ENCODE peak calls at places on chromosomes 2 and 18, in seven cellular contexts. T, H, J, S, C, K and E are unnamed samples.

GRCh38 chr2:25227576-25227975 is 59.2 kb upstream of the POMC start:
- DNase-seq in J (no peak), K (no peak), H (peak; percentile 36), T (no peak), S (no peak), C (no peak), E (no peak)

GRCh38 chr2:42835577-42836371 is 43.4 kb upstream of the HAAO start:
- DNase-seq in T (no peak), J (no peak), C (peak; percentile 61), H (no peak), S (no peak), K (no peak), E (no peak)

GRCh38 chr2:23452853-23453420 is 68.0 kb downstream of the KLHL29 start:
- DNase-seq in K (no peak), H (no peak), C (no peak), J (peak; percentile 33), T (no peak), S (no peak), E (no peak)

GRCh38 chr2:238169708-238170251 is 11.0 kb downstream of the ERFE start:
- DNase-seq in T (no peak), H (no peak), J (no peak), S (peak; percentile 20), C (no peak), K (no peak), E (peak; percentile 66)

GRCh38 chr2:73091164-73091563 is 19.7 kb upstream of the SFXN5 start:
- DNase-seq in S (no peak), K (no peak), C (peak; percentile 84), T (no peak), J (no peak), H (no peak), E (no peak)

GRCh38 chr2:17101596-17101995 is 416.6 kb downstream of the RAD51AP2 start:
- DNase-seq in K (no peak), C (no peak), J (no peak), H (no peak), S (no peak), T (no peak), E (no peak)

GRCh38 chr2:114642371-114642770 is 199.9 kb downstream of the DPP10 start:
- DNase-seq in S (no peak), T (no peak), J (no peak), K (no peak), C (no peak), H (no peak), E (no peak)

GRCh38 chr2:146477383-146477782 is 1367.4 kb upstream of the ACVR2A start:
- DNase-seq in H (no peak), S (no peak), T (no peak), J (no peak), K (no peak), C (no peak), E (no peak)

GRCh38 chr2:28750316-28751101 is 1.1 kb upstream of the PPP1CB start:
- DNase-seq in K (no peak), C (no peak), S (peak; percentile 28), T (no peak), J (no peak), H (peak; percentile 32), E (no peak)

GRCh38 chr18:13849791-13850190 is 25.8 kb downstream of the MC5R start:
- DNase-seq in C (no peak), H (no peak), K (no peak), S (no peak), T (no peak), J (no peak), E (no peak)

GRCh38 chr2:151827564-151828142 is 568 bp downstream of the ARL5A start:
- DNase-seq in H (peak; percentile 43), K (no peak), J (no peak), S (peak; percentile 36), T (no peak), C (peak; percentile 23), E (no peak)

GRCh38 chr2:230991598-230991997 is 4.3 kb upstream of the SPATA3 start:
- DNase-seq in S (no peak), H (no peak), K (no peak), J (no peak), C (no peak), T (no peak), E (no peak)

GRCh38 chr2:237429761-237430160 is 15.8 kb upstream of the COL6A3 start:
- DNase-seq in J (no peak), T (no peak), H (no peak), K (no peak), C (no peak), S (no peak), E (no peak)

GRCh38 chr2:145914716-145915115 is 1394.8 kb upstream of the ZEB2 start:
- DNase-seq in C (no peak), H (no peak), J (no peak), K (no peak), T (no peak), S (no peak), E (no peak)

GRCh38 chr2:220071716-220072115 is 444.3 kb downstream of the SLC4A3 start:
- DNase-seq in J (no peak), K (no peak), S (no peak), H (no peak), T (no peak), C (no peak), E (no peak)

GRCh38 chr2:26346454-26347053 is at the start of gene ADGRF3:
- DNase-seq in T (no peak), J (peak; percentile 19), K (no peak), H (peak; percentile 32), S (peak; percentile 70), C (peak; percentile 63), E (no peak)

GRCh38 chr18:68098655-68099054 is 582.1 kb upstream of the DSEL start:
- DNase-seq in T (no peak), C (no peak), K (no peak), H (no peak), J (no peak), S (no peak), E (no peak)

GRCh38 chr2:7886665-7887064 is 795.2 kb upstream of the ID2 start:
- DNase-seq in J (no peak), S (no peak), T (no peak), H (no peak), K (no peak), C (peak; percentile 42), E (no peak)

GRCh38 chr2:120109186-120110061 is 96.5 kb downstream of the EPB41L5 start:
- DNase-seq in H (peak; percentile 18), S (peak; percentile 41), T (peak; percentile 12), J (peak; percentile 19), C (peak; percentile 55), K (no peak), E (no peak)

GRCh38 chr2:238596571-238597551 is 170.1 kb downstream of the ASB1 start:
- DNase-seq in C (peak; percentile 70), K (no peak), J (no peak), H (no peak), S (no peak), T (peak; percentile 89), E (peak; percentile 68)

GRCh38 chr2:220458051-220458450 is 830.6 kb downstream of the SLC4A3 start:
- DNase-seq in J (no peak), C (no peak), K (no peak), H (no peak), S (no peak), T (no peak), E (no peak)

GRCh38 chr2:854460-854859 is 96.2 kb upstream of the SNTG2 start:
- DNase-seq in C (peak; percentile 34), K (no peak), T (peak; percentile 36), J (no peak), H (peak; percentile 56), S (no peak), E (peak; percentile 7)

GRCh38 chr2:1656326-1656960 is 87.9 kb downstream of the PXDN start:
- DNase-seq in J (no peak), C (no peak), T (no peak), K (no peak), S (no peak), H (no peak), E (no peak)

GRCh38 chr2:199457147-199458016 is at the start of gene SATB2:
- DNase-seq in H (peak; percentile 62), S (peak; percentile 47), K (no peak), C (no peak), T (peak; percentile 65), J (no peak), E (no peak)

GRCh38 chr2:212995920-212996319 is 155.5 kb downstream of the IKZF2 start:
- DNase-seq in C (no peak), T (no peak), K (no peak), S (no peak), J (no peak), H (no peak), E (no peak)

DNA sequence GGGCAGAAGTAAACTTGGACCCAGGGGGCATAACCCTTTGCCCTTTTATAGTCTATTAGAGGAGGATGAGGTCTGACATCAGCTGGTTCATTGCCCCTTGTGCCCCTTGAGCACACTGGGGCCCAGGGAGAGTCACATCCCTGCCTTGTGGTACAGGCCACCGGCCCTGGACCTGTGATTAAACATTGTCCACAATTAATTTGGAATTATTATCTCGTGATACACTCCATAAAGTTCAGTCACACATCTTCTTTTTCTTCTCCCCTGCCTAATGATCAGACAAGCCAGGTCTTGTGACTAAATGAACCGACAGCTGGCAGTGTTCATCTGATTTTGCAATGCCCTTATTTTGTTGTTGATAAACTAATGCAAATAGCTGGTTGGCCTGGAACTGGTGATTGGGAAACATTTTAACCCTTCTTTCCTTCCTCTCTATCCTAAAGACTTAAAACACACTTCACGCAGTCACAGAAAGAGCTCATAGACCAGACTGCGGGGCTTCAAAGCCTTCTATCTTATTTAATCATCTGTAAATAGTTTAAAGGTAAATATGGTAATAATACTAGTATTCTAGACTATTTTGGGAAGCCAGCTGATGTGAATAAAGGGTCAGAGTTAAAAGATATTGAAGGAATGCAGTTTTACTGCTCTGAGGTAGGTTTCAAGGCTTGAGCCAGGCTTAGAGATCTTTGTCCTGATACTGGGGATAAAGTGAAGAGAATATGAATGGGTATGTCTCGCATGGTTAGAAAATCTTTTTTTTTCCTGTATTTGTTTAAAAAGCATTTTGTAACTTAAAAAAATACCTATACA is 13.4 kb downstream of the IL1R1 start:
- DNase-seq in S (no peak), J (no peak), T (no peak), C (peak; percentile 100), H (no peak), K (no peak), E (no peak)
- H3K27ac ChIP-seq in S (no peak overlapping the region), J (no peak overlapping the region), T (no peak overlapping the region), C (peak overlapping the region; percentile 80), H (no peak overlapping the region), K (no peak overlapping the region), E (no peak overlapping the region)

GRCh38 chr2:47072728-47073191 is 82.3 kb downstream of the STPG4 start:
- DNase-seq in K (no peak), T (no peak), C (no peak), H (no peak), S (peak; percentile 65), J (no peak), E (no peak)
- TF ChIP-seq POLR2AphosphoS5 in K (no peak), T (no peak), C (no peak), H (no peak), S (no peak), J (no peak), E (no peak)

DNA sequence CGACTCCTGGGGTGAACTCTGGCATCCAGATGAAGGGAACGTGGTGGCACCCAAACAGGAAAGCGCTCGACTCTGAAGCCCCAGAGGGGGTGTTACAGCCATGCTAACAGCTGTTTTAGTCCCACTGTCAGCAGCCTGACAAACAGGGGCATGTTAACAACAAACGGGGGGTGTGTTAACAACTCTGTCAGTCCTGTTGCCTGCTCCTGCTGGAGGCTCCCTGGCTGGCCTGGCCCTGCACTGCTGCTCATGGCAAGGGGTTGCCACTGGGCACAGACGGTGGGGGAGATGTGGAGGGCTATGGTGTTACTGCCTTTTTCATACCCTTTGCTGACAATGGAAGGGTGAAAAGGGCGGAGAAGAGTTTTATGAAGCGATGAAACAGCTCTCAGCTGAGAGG is 2.6 kb upstream of the RNU2-63P start:
- DNase-seq in C (no peak), J (no peak), T (no peak), K (no peak), S (no peak), H (no peak), E (no peak)
- TF ChIP-seq SIN3A in C (no peak), J (no peak), T (no peak), K (peak; percentile 39), S (no peak), H (no peak), E (no peak)

GRCh38 chr18:74127483-74127750 is 20.2 kb downstream of the FBXO15 start:
- DNase-seq in K (no peak), T (no peak), C (no peak), S (no peak), H (no peak), J (no peak), E (no peak)
- H3K27ac ChIP-seq in K (no peak overlapping the region), T (no peak overlapping the region), C (no peak overlapping the region), S (no peak overlapping the region), H (no peak overlapping the region), J (no peak overlapping the region), E (no peak overlapping the region)